ENCODE peak calls at places on chromosomes 6 and 20, in seven cellular contexts. Z, L, H, J, X, V and R are unnamed samples.

GRCh38 chr6:17714879-17715860 is 8.4 kb upstream of the NUP153 start:
- DNase-seq in V (peak; percentile 91), J (peak; percentile 60), Z (peak; percentile 89), H (no peak), X (peak; percentile 93), L (no peak), R (peak; percentile 86)

GRCh38 chr6:136788069-136788902 is 4.0 kb downstream of the MAP3K5 start:
- DNase-seq in X (peak; percentile 86), H (no peak), L (no peak), Z (peak; percentile 74), V (peak; percentile 85), J (peak; percentile 33), R (peak; percentile 87)

GRCh38 chr6:161080263-161080970 is 88.8 kb downstream of the MAP3K4 start:
- DNase-seq in X (no peak), V (no peak), H (no peak), L (no peak), J (no peak), Z (no peak), R (no peak)

GRCh38 chr6:114008331-114008730 is 37.4 kb upstream of the HDAC2 start:
- DNase-seq in L (no peak), H (no peak), J (no peak), X (no peak), Z (peak; percentile 11), V (no peak), R (no peak)

GRCh38 chr6:81451787-81452186 is 300.7 kb downstream of the TENT5A start:
- DNase-seq in H (no peak), J (peak; percentile 79), V (peak; percentile 76), L (no peak), Z (peak; percentile 95), X (peak; percentile 85), R (peak; percentile 84)

GRCh38 chr6:28673800-28674671 is 148.4 kb downstream of the GPX5 start:
- DNase-seq in L (no peak), J (no peak), X (peak; percentile 71), H (peak; percentile 47), V (peak; percentile 64), Z (peak; percentile 72), R (peak; percentile 75)

GRCh38 chr6:134784336-134784735 is 165.6 kb downstream of the ALDH8A1 start:
- DNase-seq in X (no peak), H (no peak), V (no peak), L (no peak), Z (no peak), J (no peak), R (no peak)

GRCh38 chr20:60057866-60058807 is 99.9 kb downstream of the CDH26 start:
- DNase-seq in L (peak; percentile 86), H (no peak), Z (no peak), J (peak; percentile 74), X (peak; percentile 74), V (peak; percentile 9), R (no peak)

GRCh38 chr6:70219943-70220613 is 82.8 kb downstream of the COL9A1 start:
- DNase-seq in V (no peak), X (no peak), H (no peak), L (no peak), Z (no peak), J (no peak), R (no peak)

GRCh38 chr20:9503530-9504251 is 10.7 kb upstream of the LAMP5 start:
- DNase-seq in J (no peak), H (no peak), X (peak; percentile 84), V (peak; percentile 64), L (no peak), Z (no peak), R (peak; percentile 25)

GRCh38 chr20:63577317-63577894 is 3.4 kb upstream of the HELZ2 start:
- DNase-seq in X (no peak), J (no peak), L (peak; percentile 83), Z (no peak), V (no peak), H (no peak), R (no peak)

GRCh38 chr6:9140181-9140580 is 704.8 kb upstream of the SLC35B3 start:
- DNase-seq in H (no peak), X (peak; percentile 16), V (no peak), J (no peak), Z (peak; percentile 46), L (peak; percentile 53), R (peak; percentile 74)

GRCh38 chr6:53325785-53326184 is 23.0 kb downstream of the ELOVL5 start:
- DNase-seq in X (no peak), H (no peak), V (peak; percentile 64), Z (peak; percentile 36), J (no peak), L (no peak), R (no peak)

GRCh38 chr20:46898433-46898832 is 3.8 kb downstream of the EYA2 start:
- DNase-seq in H (no peak), J (no peak), L (no peak), X (no peak), Z (no peak), V (no peak), R (no peak)

GRCh38 chr20:23003916-23004315 is 31.2 kb upstream of the SSTR4 start:
- DNase-seq in V (no peak), J (no peak), H (no peak), Z (no peak), L (no peak), X (no peak), R (no peak)
- TF ChIP-seq CTCF in V (no peak), J (no peak), H (no peak), Z (no peak), L (no peak), X (no peak), R (no peak)

GRCh38 chr6:37104935-37105781 is 64.8 kb upstream of the PIM1 start:
- DNase-seq in Z (no peak), L (no peak), J (no peak), H (no peak), X (no peak), V (no peak), R (no peak)

GRCh38 chr6:37101991-37102298 is 68.0 kb upstream of the PIM1 start:
- DNase-seq in L (no peak), H (no peak), X (no peak), Z (no peak), V (no peak), J (no peak), R (no peak)

GRCh38 chr6:37105782-37106137 is 64.2 kb upstream of the PIM1 start:
- DNase-seq in X (no peak), J (no peak), V (no peak), Z (no peak), L (no peak), H (no peak), R (no peak)

GRCh38 chr6:37102299-37103168 is 67.4 kb upstream of the PIM1 start:
- DNase-seq in J (peak; percentile 95), H (peak; percentile 73), X (peak; percentile 92), Z (peak; percentile 85), V (peak; percentile 93), L (peak; percentile 93), R (peak; percentile 72)

GRCh38 chr6:37103169-37104039 is 66.5 kb upstream of the PIM1 start:
- DNase-seq in L (peak; percentile 92), X (no peak), J (peak; percentile 71), V (peak; percentile 49), H (no peak), Z (peak; percentile 50), R (peak; percentile 47)
- TF ChIP-seq CTCF in L (no peak), X (no peak), J (no peak), V (no peak), H (no peak), Z (no peak), R (no peak)

GRCh38 chr6:20946037-20946436 is 411.8 kb downstream of the CDKAL1 start:
- DNase-seq in V (peak; percentile 49), Z (peak; percentile 13), J (no peak), L (no peak), X (peak; percentile 72), H (no peak), R (peak; percentile 4)
- TF ChIP-seq CTCF in V (no peak), Z (peak; percentile 4), J (peak; percentile 17), L (no peak), X (peak; percentile 24), H (peak; percentile 44), R (no peak)

GRCh38 chr20:45098096-45098773 is 2.7 kb downstream of the KCNS1 start:
- DNase-seq in J (no peak), Z (no peak), V (peak; percentile 11), X (peak; percentile 14), H (peak; percentile 36), L (no peak), R (no peak)
- TF ChIP-seq CTCF in J (peak; percentile 49), Z (peak; percentile 20), V (peak; percentile 23), X (peak; percentile 23), H (peak; percentile 60), L (no peak), R (no peak)

GRCh38 chr6:163775313-163775712 is 360.8 kb downstream of the QKI start:
- DNase-seq in J (no peak), L (no peak), Z (no peak), V (no peak), H (no peak), X (no peak), R (peak; percentile 64)
- TF ChIP-seq CTCF in J (no peak), L (no peak), Z (no peak), V (no peak), H (no peak), X (no peak), R (no peak)

GRCh38 chr6:12882761-12883290 is 166.3 kb downstream of the PHACTR1 start:
- DNase-seq in Z (no peak), V (no peak), J (no peak), L (no peak), H (no peak), X (no peak), R (no peak)

GRCh38 chr6:12886961-12887775 is 170.6 kb downstream of the PHACTR1 start:
- DNase-seq in J (peak; percentile 22), L (no peak), H (peak; percentile 54), Z (no peak), V (peak; percentile 47), X (peak; percentile 23), R (no peak)

GRCh38 chr6:12890171-12890790 is 173.7 kb downstream of the PHACTR1 start:
- DNase-seq in J (no peak), Z (no peak), V (no peak), H (no peak), X (no peak), L (no peak), R (peak; percentile 13)

DNA sequence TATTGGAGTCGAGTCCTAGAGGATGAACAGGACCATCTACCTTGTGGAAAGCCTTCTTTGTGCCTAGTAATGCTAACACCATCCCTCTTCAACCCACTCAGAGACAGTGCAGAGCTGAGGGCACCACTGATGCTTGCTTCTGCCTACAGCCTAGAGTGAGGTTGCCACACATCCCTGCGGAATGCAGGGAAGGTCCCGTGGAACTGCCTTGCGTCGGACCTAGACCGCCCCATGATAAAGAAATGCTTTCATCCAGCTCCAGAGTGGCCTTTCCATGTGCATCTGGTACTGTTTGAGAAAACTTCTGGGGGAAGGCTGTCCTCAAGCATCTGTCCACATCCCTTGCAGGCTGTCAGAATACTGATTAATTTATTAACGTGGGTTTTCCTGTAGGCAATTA is 168.4 kb downstream of the PHACTR1 start:
- DNase-seq in Z (no peak), J (no peak), V (peak; percentile 19), L (no peak), X (no peak), H (no peak), R (no peak)
- TF ChIP-seq CTCF in Z (no peak), J (no peak), V (no peak), L (no peak), X (no peak), H (no peak), R (no peak)

GRCh38 chr6:158131926-158132325 is 36.1 kb downstream of the SERAC1 start:
- DNase-seq in Z (peak; percentile 11), J (no peak), L (no peak), X (no peak), V (no peak), H (no peak), R (peak; percentile 65)
- TF ChIP-seq CTCF in Z (peak; percentile 48), J (peak; percentile 69), L (no peak), X (peak; percentile 55), V (peak; percentile 39), H (peak; percentile 27), R (peak; percentile 36)